ENCODE peak calls at places on chromosomes 16 and 17, in ten cellular contexts. N is esophagus squamous epithelium, L is breast epithelium, A is tibial nerve, O is A549, P is K562, M is body of pancreas, H is endothelial cell of umbilical vein, R is IMR-90, J is stomach. F is an unnamed sample.

GRCh38 chr17:75875182-75875939 is 3.0 kb downstream of the TRIM47 start:
- DNase-seq in H (no peak), J (peak; percentile 60), P (no peak), M (no peak), A (no peak), N (no peak), R (no peak), O (no peak), L (no peak), F (no peak)

GRCh38 chr16:22222006-22222405 is 15.9 kb downstream of the EEF2K start:
- DNase-seq in A (no peak), M (no peak), O (no peak), P (no peak), L (no peak), N (no peak), R (no peak), J (no peak), H (no peak), F (no peak)

GRCh38 chr17:82683534-82683933 is 15.0 kb downstream of the RAB40B start:
- DNase-seq in M (no peak), J (no peak), H (no peak), N (no peak), R (no peak), L (no peak), O (no peak), P (no peak), A (no peak), F (no peak)

GRCh38 chr17:78130080-78130438 is 512 bp upstream of the TMC8 start:
- DNase-seq in L (no peak), N (no peak), O (no peak), M (no peak), P (no peak), A (no peak), J (no peak), R (no peak), H (no peak), F (no peak)

GRCh38 chr17:50101346-50102163 is 6.4 kb downstream of the PDK2 start:
- DNase-seq in N (no peak), O (no peak), L (no peak), H (no peak), R (peak; percentile 26), J (peak; percentile 73), P (peak; percentile 76), A (no peak), M (peak; percentile 64), F (peak; percentile 50)

GRCh38 chr17:13568746-13569739 is 32.7 kb downstream of the HS3ST3A1 start:
- DNase-seq in L (no peak), H (no peak), N (no peak), M (no peak), A (no peak), J (no peak), R (no peak), P (no peak), O (no peak), F (no peak)

GRCh38 chr16:72850863-72851262 is 197.1 kb downstream of the ZFHX3 start:
- DNase-seq in H (peak; percentile 67), O (no peak), P (no peak), J (no peak), A (no peak), M (no peak), N (no peak), L (no peak), R (peak; percentile 80), F (no peak)

GRCh38 chr16:89410794-89411309 is 79.5 kb downstream of the ANKRD11 start:
- DNase-seq in P (no peak), O (no peak), L (peak; percentile 50), H (peak; percentile 97), R (peak; percentile 86), J (peak; percentile 89), M (peak; percentile 98), A (peak; percentile 43), N (no peak), F (no peak)

DNA sequence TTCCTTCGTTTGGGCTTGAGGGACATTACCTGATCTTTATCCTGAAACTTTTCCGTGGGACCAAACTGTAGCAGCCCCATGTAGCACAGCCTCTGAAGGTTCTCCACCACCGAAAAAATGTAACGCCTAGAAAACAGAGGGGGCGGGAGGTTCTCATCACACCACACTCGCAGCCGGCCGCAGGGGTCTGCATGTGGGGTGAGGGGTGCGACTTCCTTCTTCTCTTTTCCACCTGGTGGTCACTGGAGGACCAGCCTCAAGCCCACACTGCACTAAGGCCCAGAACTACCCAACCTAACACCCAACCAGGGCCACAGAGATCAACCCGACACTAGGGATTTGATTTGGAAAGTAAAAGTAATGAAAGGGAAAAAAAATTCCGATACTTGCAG is 57.1 kb downstream of the GTF3C1 start:
- DNase-seq in L (no peak), H (no peak), O (no peak), J (no peak), P (no peak), N (no peak), A (no peak), M (no peak), R (no peak), F (no peak)
- TF ChIP-seq CTCF in L (no peak), H (no peak), O (no peak), J (no peak), P (no peak), N (no peak), A (no peak), M (no peak), R (no peak), F (no peak)

GRCh38 chr17:4949321-4950074 is 1.2 kb upstream of the PFN1 start:
- DNase-seq in N (peak; percentile 46), R (peak; percentile 76), A (no peak), M (peak; percentile 78), H (peak; percentile 42), L (peak; percentile 59), P (peak; percentile 84), J (peak; percentile 82), O (peak; percentile 83), F (peak; percentile 80)

GRCh38 chr17:4947411-4948165 is 742 bp downstream of the PFN1 start:
- DNase-seq in N (no peak), O (peak; percentile 64), L (peak; percentile 42), J (peak; percentile 70), A (no peak), M (peak; percentile 49), H (peak; percentile 36), P (peak; percentile 61), R (peak; percentile 53), F (peak; percentile 70)

GRCh38 chr17:4948166-4948996 is at the start of gene PFN1:
- DNase-seq in N (peak; percentile 80), J (peak; percentile 92), O (peak; percentile 98), H (peak; percentile 81), L (peak; percentile 92), M (peak; percentile 95), P (peak; percentile 63), A (peak; percentile 94), R (peak; percentile 91), F (peak; percentile 94)

GRCh38 chr17:4950075-4950756 is 703 bp upstream of the ENO3 start:
- DNase-seq in N (no peak), R (no peak), O (peak; percentile 36), A (no peak), J (peak; percentile 61), M (peak; percentile 48), H (peak; percentile 38), P (peak; percentile 27), L (no peak), F (peak; percentile 54)

GRCh38 chr17:4948997-4949320 is 629 bp upstream of the PFN1 start:
- DNase-seq in R (peak; percentile 89), N (no peak), J (peak; percentile 83), O (no peak), M (peak; percentile 86), A (no peak), P (peak; percentile 59), H (peak; percentile 88), L (peak; percentile 70), F (peak; percentile 88)
- TF ChIP-seq POLR2A in R (no peak), N (no peak), J (no peak), O (peak; percentile 64), M (peak; percentile 6), A (peak; percentile 36), P (no peak), H (peak; percentile 51), L (no peak), F (no peak)

DNA sequence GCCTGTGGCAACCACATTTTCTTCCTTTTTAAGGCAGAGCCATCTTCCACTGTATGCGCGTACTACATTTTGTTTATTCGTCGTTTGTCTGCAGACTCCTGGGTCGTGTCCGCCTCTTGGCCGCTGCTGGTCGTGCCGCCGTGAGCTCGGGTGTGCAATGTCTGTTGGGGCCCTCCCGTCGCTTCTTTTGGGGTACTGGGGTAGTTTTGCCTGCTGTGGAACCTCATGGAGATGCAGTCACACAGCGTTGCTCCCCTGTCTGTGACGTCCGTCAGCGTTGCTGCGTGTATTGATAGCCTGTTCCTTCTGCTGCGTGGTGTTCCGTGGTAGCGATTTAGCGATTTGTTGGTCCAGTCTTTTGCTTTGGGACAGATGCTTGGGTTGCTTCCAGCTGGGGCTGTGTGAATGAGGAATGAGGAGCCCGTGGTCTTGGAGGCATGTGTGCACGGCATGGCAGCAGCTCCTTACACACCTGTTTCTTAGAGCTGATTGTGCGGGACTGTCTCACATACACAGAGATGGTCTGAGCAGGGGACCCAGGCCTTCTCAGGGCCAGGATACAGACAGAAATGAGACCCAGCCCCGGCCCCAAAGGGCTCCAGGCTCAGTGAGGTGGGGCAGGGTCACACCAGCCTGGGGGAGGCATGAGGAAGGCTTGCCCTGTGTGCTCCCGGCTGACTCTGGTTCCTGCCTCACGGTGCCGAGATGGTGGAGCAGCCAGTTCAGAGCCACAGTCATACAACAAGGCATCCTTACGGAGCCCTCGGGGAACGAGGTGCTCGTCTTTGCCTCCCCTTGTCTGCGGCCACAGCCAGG is 78.4 kb upstream of the GSE1 start:
- DNase-seq in O (no peak), J (no peak), H (no peak), A (no peak), N (no peak), M (no peak), L (no peak), R (no peak), P (no peak), F (no peak)
- TF ChIP-seq CTCF in O (no peak), J (no peak), H (no peak), A (no peak), N (no peak), M (no peak), L (no peak), R (no peak), P (no peak), F (no peak)

GRCh38 chr16:85490407-85490806 is 122.7 kb upstream of the GSE1 start:
- DNase-seq in M (no peak), A (no peak), O (no peak), N (no peak), L (no peak), R (no peak), H (no peak), P (no peak), J (no peak), F (no peak)

GRCh38 chr16:85490971-85491771 is 122.0 kb upstream of the GSE1 start:
- DNase-seq in O (peak; percentile 63), M (peak; percentile 58), J (peak; percentile 48), H (no peak), L (no peak), P (peak; percentile 84), R (no peak), N (no peak), A (no peak), F (peak; percentile 43)

GRCh38 chr16:85485379-85485778 is 127.7 kb upstream of the GSE1 start:
- DNase-seq in M (peak; percentile 38), P (no peak), J (no peak), O (no peak), A (no peak), R (no peak), L (no peak), H (no peak), N (no peak), F (no peak)

GRCh38 chr16:85486256-85486915 is 126.7 kb upstream of the GSE1 start:
- DNase-seq in P (no peak), R (no peak), L (no peak), M (peak; percentile 43), A (no peak), J (peak; percentile 31), H (no peak), N (no peak), O (no peak), F (no peak)

DNA sequence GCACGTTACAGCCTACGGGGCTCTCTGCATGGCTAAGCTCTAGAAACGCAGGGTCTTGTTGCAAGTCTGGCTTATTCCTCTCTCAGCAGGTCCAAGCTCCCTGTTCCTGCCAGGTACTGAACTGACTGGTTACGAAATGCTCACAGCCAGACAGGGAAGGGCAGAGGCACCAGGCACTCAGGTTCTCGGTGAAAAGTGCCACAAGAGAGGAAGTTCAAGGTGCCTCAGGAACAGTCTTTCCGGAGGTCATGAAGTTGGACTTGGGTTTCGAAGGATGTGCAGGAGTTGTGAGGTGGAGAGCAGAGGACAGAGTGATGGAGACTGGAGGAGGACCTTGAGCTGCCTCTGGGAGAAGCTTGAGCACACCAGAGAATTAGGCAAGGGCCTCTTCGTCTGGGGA is 124.7 kb upstream of the GSE1 start:
- DNase-seq in M (no peak), N (no peak), J (no peak), O (no peak), R (no peak), L (no peak), H (no peak), P (no peak), A (no peak), F (no peak)
- TF ChIP-seq POLR2A in M (no peak), N (no peak), J (no peak), O (no peak), R (no peak), L (no peak), H (no peak), P (no peak), A (no peak), F (no peak)